ENCODE peak calls at places on chromosome X, in nine cellular contexts. S is activated CD4-positive, alpha-beta T cell treated with anti-CD3 and anti-CD28 coated beads, Interleukin-2, amount 50 U/mL, for 1 hour; R is SK-N-DZ; L is ACHN; G is myocyte; P is smooth muscle cell of the brain vasculature; U is bronchial epithelial cell; D is foreskin fibroblast; B is cardiac muscle cell. X is an unnamed sample.

GRCh38 chrX:120476714-120477113 is 7.6 kb upstream of the LAMP2 start:
- DNase-seq in S (no peak), R (no peak), L (no peak), G (no peak), P (no peak), U (no peak), D (no peak), B (no peak), X (no peak)

GRCh38 chrX:103539695-103540094 is 20.4 kb upstream of the RAB40A start:
- DNase-seq in S (no peak), R (no peak), L (no peak), G (no peak), P (no peak), U (no peak), D (no peak), B (no peak), X (no peak)

GRCh38 chrX:40086569-40087335 is 11.0 kb downstream of the BCOR start:
- DNase-seq in S (no peak), R (no peak), L (no peak), G (no peak), P (no peak), U (no peak), D (no peak), B (no peak), X (peak)

GRCh38 chrX:105018865-105019264 is 201.6 kb downstream of the TEX13A start:
- DNase-seq in S (no peak), R (no peak), L (peak), G (peak), P (no peak), U (no peak), D (no peak), B (no peak), X (no peak)

GRCh38 chrX:4263005-4263404 is 549.6 kb upstream of the PRKX start:
- DNase-seq in S (no peak), R (peak), L (peak), G (no peak), P (no peak), U (peak), D (no peak), B (peak), X (no peak)

GRCh38 chrX:101507372-101507771 is 22.1 kb downstream of the ARMCX4 start:
- DNase-seq in S (no peak), R (no peak), L (no peak), G (no peak), P (no peak), U (peak), D (no peak), B (no peak), X (no peak)

GRCh38 chrX:39886282-39886681 is 211.5 kb downstream of the BCOR start:
- DNase-seq in S (no peak), R (no peak), L (no peak), G (no peak), P (no peak), U (no peak), D (no peak), B (no peak), X (peak)

GRCh38 chrX:115023139-115023538 is 5.7 kb upstream of the IL13RA2 start:
- DNase-seq in S (no peak), R (no peak), L (peak), G (no peak), P (no peak), U (peak), D (peak), B (no peak), X (no peak)

GRCh38 chrX:97683256-97683655 is 799.5 kb downstream of the RPA4 start:
- DNase-seq in S (no peak), R (no peak), L (no peak), G (no peak), P (no peak), U (peak), D (no peak), B (no peak), X (no peak)

GRCh38 chrX:121876316-121876715 is 828.9 kb downstream of the GLUD2 start:
- DNase-seq in S (no peak), R (no peak), L (peak), G (no peak), P (no peak), U (peak), D (peak), B (no peak), X (no peak)

GRCh38 chrX:42515939-42516338 is 262.0 kb downstream of the PPP1R2C start:
- DNase-seq in S (no peak), R (no peak), L (no peak), G (no peak), P (no peak), U (peak), D (no peak), B (no peak), X (no peak)

GRCh38 chrX:149825424-149825823 is 43.7 kb downstream of the MAGEA9 start:
- DNase-seq in S (peak), R (peak), L (peak), G (peak), P (no peak), U (no peak), D (no peak), B (peak), X (no peak)

GRCh38 chrX:68829594-68830485 is 1.0 kb downstream of the EFNB1 start:
- DNase-seq in S (peak), R (no peak), L (peak), G (peak), P (no peak), U (no peak), D (peak), B (peak), X (no peak)

GRCh38 chrX:121389976-121390709 is 342.7 kb downstream of the GLUD2 start:
- DNase-seq in S (no peak), R (no peak), L (no peak), G (no peak), P (no peak), U (peak), D (peak), B (no peak), X (no peak)

GRCh38 chrX:30489323-30489722 is 88.2 kb downstream of the TASL start:
- DNase-seq in S (no peak), R (peak), L (no peak), G (peak), P (no peak), U (no peak), D (no peak), B (peak), X (no peak)

GRCh38 chrX:107935200-107935599 is 47.0 kb downstream of the TEX13B start:
- DNase-seq in S (no peak), R (no peak), L (peak), G (peak), P (no peak), U (peak), D (peak), B (no peak), X (peak)

GRCh38 chrX:1852082-1852481 is 237.2 kb downstream of the ASMT start:
- DNase-seq in S (no peak), R (no peak), L (no peak), G (no peak), P (no peak), U (no peak), D (no peak), B (no peak), X (no peak)

GRCh38 chrX:103446665-103447302 is 70.4 kb downstream of the BEX3 start:
- DNase-seq in S (no peak), R (no peak), L (peak), G (peak), P (no peak), U (peak), D (no peak), B (no peak), X (no peak)

GRCh38 chrX:103343105-103343504 is 13.1 kb downstream of the TCEAL7 start:
- DNase-seq in S (peak), R (peak), L (peak), G (peak), P (no peak), U (peak), D (peak), B (peak), X (peak)

GRCh38 chrX:70452143-70452733 is 7.6 kb downstream of the DLG3 start:
- DNase-seq in S (peak), R (no peak), L (peak), G (peak), P (no peak), U (no peak), D (no peak), B (peak), X (no peak)

GRCh38 chrX:118181030-118181429 is 64.4 kb upstream of the KLHL13 start:
- DNase-seq in S (no peak), R (no peak), L (peak), G (peak), P (no peak), U (peak), D (peak), B (no peak), X (no peak)

X was measured in putamen.